ENCODE peak calls at places on chromosomes 6 and 20, in five cellular contexts. L is upper lobe of left lung, Q is K562, Z is GM23338, X is Panc1. O is an unnamed sample. For H3K27me3, the result is how much of the 10 kb centered on the place peaks cover.

GRCh38 chr6:108492131-108492766 is 68.5 kb upstream of the FOXO3 start:
- ATAC-seq in Q (peak), L (peak), Z (no peak), X (peak), O (no peak)

GRCh38 chr6:162053084-162053483 is 674.5 kb downstream of the PRKN start:
- ATAC-seq in X (no peak), Q (no peak), L (no peak), Z (no peak), O (no peak)

GRCh38 chr6:105058316-105058715 is 101.4 kb downstream of the LIN28B start:
- ATAC-seq in Q (peak), L (no peak), Z (no peak), X (no peak), O (no peak)

GRCh38 chr6:139577991-139578604 is 203.7 kb upstream of the CITED2 start:
- ATAC-seq in L (peak), X (no peak), Z (no peak), Q (no peak), O (no peak)

GRCh38 chr6:69813508-69813907 is 16.7 kb upstream of the LMBRD1 start:
- ATAC-seq in Z (no peak), X (no peak), L (peak), Q (peak), O (no peak)

GRCh38 chr20:37406010-37406998 is 60.4 kb downstream of the SRC start:
- ATAC-seq in L (peak), X (peak), Z (peak), Q (peak), O (peak)

GRCh38 chr20:56018194-56018593 is 12.9 kb upstream of the CBLN4 start:
- ATAC-seq in Q (no peak), L (no peak), X (no peak), Z (no peak), O (no peak)

GRCh38 chr20:55251170-55251569 is 754.1 kb downstream of the CBLN4 start:
- ATAC-seq in X (no peak), Z (no peak), L (no peak), Q (no peak), O (no peak)

GRCh38 chr6:14506656-14507242 is 389.2 kb downstream of the CD83 start:
- ATAC-seq in X (no peak), Z (no peak), L (no peak), Q (peak), O (no peak)

GRCh38 chr6:39049575-39050283 is 1.1 kb downstream of the GLP1R start:
- ATAC-seq in Z (peak), Q (no peak), X (no peak), L (no peak), O (no peak)

GRCh38 chr6:24691550-24691949 is 24.7 kb downstream of the ACOT13 start:
- ATAC-seq in X (no peak), Q (no peak), L (no peak), Z (no peak), O (no peak)

GRCh38 chr6:169291639-169292339 is 38.1 kb upstream of the THBS2 start:
- ATAC-seq in Z (no peak), Q (no peak), L (no peak), X (no peak), O (no peak)

GRCh38 chr6:90397929-90398674 is 101.5 kb upstream of the BACH2 start:
- ATAC-seq in Z (peak), X (peak), Q (no peak), L (no peak), O (no peak)

DNA sequence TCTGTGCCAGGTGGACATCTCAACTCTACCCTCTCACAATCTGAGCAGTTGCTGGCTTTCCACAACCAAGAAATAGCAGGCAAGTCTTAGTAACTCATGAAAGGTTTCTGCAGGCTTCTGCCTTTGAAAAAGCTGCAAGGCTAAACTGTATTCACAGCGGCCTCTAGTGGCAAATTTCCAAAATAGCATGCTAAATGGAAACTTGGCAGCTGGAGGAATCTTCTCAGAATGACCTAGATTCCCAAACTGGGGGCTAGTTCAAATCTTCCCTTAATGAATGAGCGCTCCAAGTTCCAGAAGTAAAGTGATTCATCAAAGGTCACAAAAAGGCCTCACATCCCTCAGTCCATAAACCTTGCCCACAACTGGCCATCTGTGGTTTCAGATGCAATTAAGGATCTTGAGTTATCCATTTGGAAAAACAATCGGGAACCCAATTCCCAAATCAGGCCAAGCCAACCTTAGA is 11.9 kb upstream of the CPNE5 start:
- ATAC-seq in Z (peak), L (peak), Q (peak), X (no peak), O (peak)
- TF ChIP-seq POLR2AphosphoS5 in Z (no peak), L (no peak), Q (no peak), X (no peak), O (peak)

DNA sequence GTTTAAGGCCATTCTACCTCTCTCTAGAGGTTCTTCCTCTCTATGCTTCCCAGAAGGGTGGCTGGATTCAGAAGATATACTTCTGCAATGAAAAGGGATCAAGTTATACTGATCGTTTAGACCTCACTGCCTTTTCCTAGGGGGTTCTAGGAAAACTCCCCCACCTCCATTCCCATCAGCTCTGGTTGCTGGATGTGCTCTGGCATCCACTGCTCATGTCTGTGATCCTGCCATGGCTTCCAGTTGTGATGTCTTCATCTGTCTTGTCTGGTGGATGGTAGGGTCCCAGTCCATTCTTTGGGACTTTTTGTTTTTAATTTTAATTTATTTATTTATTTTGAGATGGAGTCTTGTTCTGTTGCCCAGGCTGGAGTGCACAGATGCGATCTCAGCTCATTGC is 118.4 kb downstream of the BTBD3 start:
- ATAC-seq in Q (no peak), Z (no peak), X (no peak), L (no peak), O (no peak)
- H3K27me3 ChIP-seq in Q (under half), Z (under half), X (under half), L (under half), O (under half)

DNA sequence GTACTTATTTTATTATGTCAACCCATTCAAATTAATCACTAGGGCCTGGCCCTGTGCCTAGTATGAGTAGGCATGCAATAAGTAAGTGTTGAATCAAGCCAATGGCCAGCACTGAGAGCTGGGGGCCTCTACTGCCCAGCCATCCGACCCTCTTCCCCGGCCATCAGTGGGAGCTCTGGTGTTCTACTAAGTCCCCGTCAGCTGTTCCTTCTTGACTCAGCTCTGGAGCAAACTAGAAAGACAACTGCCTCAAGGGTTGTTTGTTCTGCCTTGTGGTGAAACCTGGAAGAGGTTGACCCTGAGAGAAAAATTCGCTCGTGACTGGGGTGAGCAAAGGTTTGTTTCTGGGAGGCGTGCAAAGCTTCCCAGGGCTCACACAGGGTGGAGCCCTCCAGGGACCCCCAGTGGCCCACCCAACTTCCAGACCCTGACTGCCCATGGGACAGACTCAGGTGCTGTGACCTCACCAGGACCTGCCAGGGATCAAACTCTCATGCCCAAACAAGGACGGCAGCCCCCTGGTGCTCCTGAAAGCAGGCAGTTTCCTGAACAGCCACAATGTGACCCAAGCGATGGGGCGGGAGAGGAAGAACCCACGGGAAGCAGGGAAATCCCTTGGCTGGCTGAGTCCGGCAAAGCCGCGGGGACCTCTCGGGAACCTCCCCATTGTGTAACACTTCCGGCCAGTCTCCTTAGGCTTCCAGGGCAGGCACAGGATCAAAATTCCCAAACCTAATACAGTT is 50.4 kb downstream of the BANF2 start:
- ATAC-seq in Z (no peak), X (no peak), Q (no peak), L (peak), O (peak)
- TF ChIP-seq POLR2AphosphoS5 in Z (no peak), X (no peak), Q (no peak), L (peak), O (peak)

DNA sequence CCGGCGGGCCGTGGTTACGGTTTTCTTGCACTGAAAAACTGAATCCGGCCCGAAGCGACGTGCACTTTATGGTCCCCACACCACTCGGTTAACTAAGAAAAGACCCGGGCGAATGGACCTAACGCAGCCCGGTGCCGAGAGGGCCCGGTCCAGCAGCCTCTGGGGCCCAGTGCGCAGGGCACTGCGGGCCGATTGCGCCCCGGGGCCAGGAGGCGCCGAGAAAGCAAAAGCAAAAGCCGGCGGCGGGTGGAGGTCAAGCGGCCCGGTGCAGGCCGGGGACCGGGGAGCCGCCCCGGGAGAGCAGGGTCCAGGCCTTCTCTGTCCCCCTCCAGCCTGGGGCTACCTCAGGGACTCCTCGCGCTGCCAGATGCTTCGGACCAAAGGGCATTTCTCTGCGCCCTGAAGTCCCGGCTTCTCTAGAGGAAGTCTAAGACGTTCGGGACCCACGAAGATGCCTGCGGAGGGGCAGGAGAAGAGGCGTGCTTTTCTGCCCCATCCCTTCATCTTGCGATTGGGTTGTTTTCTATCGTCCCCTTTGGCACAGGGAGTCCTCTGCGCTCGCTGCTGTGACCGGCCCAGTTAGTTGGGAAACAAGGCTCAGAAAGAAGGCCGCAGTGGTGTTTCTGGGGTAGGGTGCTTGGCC is 4.4 kb downstream of the FOXF2 start:
- ATAC-seq in Q (no peak), L (no peak), Z (peak), X (no peak), O (no peak)
- H3K27me3 ChIP-seq in Q (under half), L (half or more), Z (half or more), X (under half), O (half or more)

GRCh38 chr6:45438156-45438555 is 60.4 kb upstream of the SUPT3H start:
- ATAC-seq in L (no peak), Q (no peak), Z (no peak), X (no peak), O (no peak)
- TF ChIP-seq POLR2AphosphoS5 in L (no peak), Q (no peak), Z (no peak), X (no peak), O (no peak)

DNA sequence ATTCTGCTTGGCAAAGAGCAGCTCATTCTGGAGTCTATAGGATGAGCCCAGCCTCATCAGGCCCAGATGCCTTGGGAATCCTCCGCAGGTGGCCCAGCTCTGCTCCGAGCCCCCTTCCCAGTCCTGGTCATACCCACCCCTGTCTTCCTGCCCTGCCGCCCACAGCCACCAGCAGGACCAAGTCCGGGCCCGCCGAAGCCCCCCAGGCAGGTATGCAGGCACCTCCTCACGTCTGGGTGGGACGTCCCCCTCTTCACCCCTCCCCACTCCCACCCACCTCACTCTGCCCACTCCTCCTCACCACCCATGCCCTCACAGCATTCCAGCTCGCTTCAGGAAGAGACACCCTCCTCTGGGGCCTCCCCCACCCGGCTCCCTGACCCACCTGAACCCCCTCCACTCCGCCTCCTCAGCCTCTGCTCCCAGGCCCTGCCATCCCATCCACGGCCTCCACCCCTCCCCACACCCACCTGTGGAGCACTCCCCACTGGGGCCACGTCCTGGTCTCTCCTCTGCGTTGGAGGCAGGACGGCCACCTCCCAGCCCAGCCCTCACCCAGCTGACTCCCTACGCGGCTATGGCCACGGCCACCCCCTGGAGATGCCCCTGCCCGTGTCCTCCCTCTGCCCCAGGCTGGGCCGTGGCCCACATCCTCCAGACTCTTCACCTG is 43.4 kb downstream of the KCNQ2 start:
- ATAC-seq in L (no peak), X (no peak), Q (no peak), Z (no peak), O (peak)
- H3K27me3 ChIP-seq in L (under half), X (under half), Q (under half), Z (under half), O (half or more)

GRCh38 chr20:12573428-12573827 is 435.3 kb upstream of the SPTLC3 start:
- ATAC-seq in L (no peak), Q (no peak), X (no peak), Z (no peak), O (no peak)
- TF ChIP-seq POLR2AphosphoS5 in L (no peak), Q (no peak), X (no peak), Z (no peak), O (no peak)

GRCh38 chr20:59784365-59785117 is 148.9 kb downstream of the SYCP2 start:
- ATAC-seq in Q (no peak), X (no peak), L (no peak), Z (no peak), O (no peak)
- H3K27me3 ChIP-seq in Q (under half), X (under half), L (under half), Z (under half), O (under half)

GRCh38 chr6:136784271-136784664 is 8.0 kb downstream of the MAP3K5 start:
- ATAC-seq in X (no peak), Z (no peak), L (no peak), Q (no peak), O (no peak)
- TF ChIP-seq POLR2AphosphoS5 in X (no peak), Z (no peak), L (no peak), Q (no peak), O (no peak)

O was measured in gastroesophageal sphincter.